ENCODE peak calls at places on chromosomes 2 and 18, in seven cellular contexts. One of them, this sample, is unnamed.

GRCh38 chr2:240567137-240567871 is 980 bp upstream of the RNPEPL1 start:
- DNase-seq in body of pancreas: peak; percentile 24
- DNase-seq in CD8-positive, alpha-beta memory T cell: peak; percentile 36
- DNase-seq in cardiac muscle cell: no peak
- DNase-seq in neural progenitor cell: no peak
- DNase-seq in lower lobe of right lung: peak; percentile 57
- DNase-seq in GM23338: no peak
- DNase-seq in this sample: peak; percentile 48

GRCh38 chr18:67893896-67894295 is 377.4 kb upstream of the DSEL start:
- DNase-seq in body of pancreas: no peak
- DNase-seq in CD8-positive, alpha-beta memory T cell: no peak
- DNase-seq in cardiac muscle cell: no peak
- DNase-seq in neural progenitor cell: peak; percentile 3
- DNase-seq in lower lobe of right lung: no peak
- DNase-seq in GM23338: no peak
- DNase-seq in this sample: no peak

GRCh38 chr2:8750221-8750620 is 68.4 kb downstream of the ID2 start:
- DNase-seq in body of pancreas: no peak
- DNase-seq in CD8-positive, alpha-beta memory T cell: no peak
- DNase-seq in cardiac muscle cell: peak; percentile 5
- DNase-seq in neural progenitor cell: no peak
- DNase-seq in lower lobe of right lung: no peak
- DNase-seq in GM23338: no peak
- DNase-seq in this sample: no peak

GRCh38 chr2:185291035-185291647 is 447.5 kb upstream of the FSIP2 start:
- DNase-seq in body of pancreas: peak; percentile 80
- DNase-seq in CD8-positive, alpha-beta memory T cell: no peak
- DNase-seq in cardiac muscle cell: peak; percentile 54
- DNase-seq in neural progenitor cell: peak; percentile 82
- DNase-seq in lower lobe of right lung: no peak
- DNase-seq in GM23338: peak; percentile 86
- DNase-seq in this sample: peak; percentile 56

GRCh38 chr18:5073026-5073944 is 123.8 kb downstream of the AKAIN1 start:
- DNase-seq in body of pancreas: no peak
- DNase-seq in CD8-positive, alpha-beta memory T cell: no peak
- DNase-seq in cardiac muscle cell: peak; percentile 14
- DNase-seq in neural progenitor cell: peak; percentile 65
- DNase-seq in lower lobe of right lung: no peak
- DNase-seq in GM23338: peak; percentile 81
- DNase-seq in this sample: no peak

GRCh38 chr2:17940105-17940630 is 61.7 kb downstream of the KCNS3 start:
- DNase-seq in body of pancreas: no peak
- DNase-seq in CD8-positive, alpha-beta memory T cell: no peak
- DNase-seq in cardiac muscle cell: no peak
- DNase-seq in neural progenitor cell: no peak
- DNase-seq in lower lobe of right lung: no peak
- DNase-seq in GM23338: no peak
- DNase-seq in this sample: no peak

GRCh38 chr2:113282747-113283533 is 4.2 kb upstream of the PAX8 start:
- DNase-seq in body of pancreas: peak; percentile 84
- DNase-seq in CD8-positive, alpha-beta memory T cell: no peak
- DNase-seq in cardiac muscle cell: peak; percentile 14
- DNase-seq in neural progenitor cell: peak; percentile 16
- DNase-seq in lower lobe of right lung: peak; percentile 82
- DNase-seq in GM23338: peak; percentile 70
- DNase-seq in this sample: peak; percentile 69

GRCh38 chr2:1694371-1695271 is 49.7 kb downstream of the PXDN start:
- DNase-seq in body of pancreas: no peak
- DNase-seq in CD8-positive, alpha-beta memory T cell: no peak
- DNase-seq in cardiac muscle cell: no peak
- DNase-seq in neural progenitor cell: no peak
- DNase-seq in lower lobe of right lung: no peak
- DNase-seq in GM23338: no peak
- DNase-seq in this sample: no peak

GRCh38 chr2:202122975-202123765 is 50.1 kb downstream of the KIAA2012 start:
- DNase-seq in body of pancreas: no peak
- DNase-seq in CD8-positive, alpha-beta memory T cell: no peak
- DNase-seq in cardiac muscle cell: no peak
- DNase-seq in neural progenitor cell: peak; percentile 35
- DNase-seq in lower lobe of right lung: no peak
- DNase-seq in GM23338: peak; percentile 43
- DNase-seq in this sample: no peak

GRCh38 chr2:10054976-10055375 is 11.6 kb downstream of the KLF11 start:
- DNase-seq in body of pancreas: no peak
- DNase-seq in CD8-positive, alpha-beta memory T cell: no peak
- DNase-seq in cardiac muscle cell: no peak
- DNase-seq in neural progenitor cell: no peak
- DNase-seq in lower lobe of right lung: peak; percentile 20
- DNase-seq in GM23338: no peak
- DNase-seq in this sample: no peak

GRCh38 chr2:240967681-240968621 is 30.5 kb upstream of the SNED1 start:
- DNase-seq in body of pancreas: peak; percentile 5
- DNase-seq in CD8-positive, alpha-beta memory T cell: no peak
- DNase-seq in cardiac muscle cell: no peak
- DNase-seq in neural progenitor cell: no peak
- DNase-seq in lower lobe of right lung: peak; percentile 41
- DNase-seq in GM23338: no peak
- DNase-seq in this sample: no peak

GRCh38 chr18:52160652-52161051 is 179.3 kb upstream of the DCC start:
- DNase-seq in body of pancreas: no peak
- DNase-seq in CD8-positive, alpha-beta memory T cell: no peak
- DNase-seq in cardiac muscle cell: no peak
- DNase-seq in neural progenitor cell: no peak
- DNase-seq in lower lobe of right lung: no peak
- DNase-seq in GM23338: peak; percentile 73
- DNase-seq in this sample: no peak

GRCh38 chr2:163469561-163469962 is 266.2 kb downstream of the FIGN start:
- DNase-seq in body of pancreas: no peak
- DNase-seq in CD8-positive, alpha-beta memory T cell: no peak
- DNase-seq in cardiac muscle cell: peak; percentile 9
- DNase-seq in neural progenitor cell: no peak
- DNase-seq in lower lobe of right lung: no peak
- DNase-seq in GM23338: peak; percentile 47
- DNase-seq in this sample: no peak

GRCh38 chr2:183927367-183928355 is 670.7 kb upstream of the ZNF804A start:
- DNase-seq in body of pancreas: no peak
- DNase-seq in CD8-positive, alpha-beta memory T cell: no peak
- DNase-seq in cardiac muscle cell: peak; percentile 13
- DNase-seq in neural progenitor cell: no peak
- DNase-seq in lower lobe of right lung: no peak
- DNase-seq in GM23338: no peak
- DNase-seq in this sample: no peak

GRCh38 chr2:37612382-37612781 is 59.1 kb downstream of the CDC42EP3 start:
- DNase-seq in body of pancreas: no peak
- DNase-seq in CD8-positive, alpha-beta memory T cell: no peak
- DNase-seq in cardiac muscle cell: no peak
- DNase-seq in neural progenitor cell: peak; percentile 25
- DNase-seq in lower lobe of right lung: no peak
- DNase-seq in GM23338: no peak
- DNase-seq in this sample: no peak

GRCh38 chr2:196284033-196284844 is 112.9 kb upstream of the STK17B start:
- DNase-seq in body of pancreas: no peak
- DNase-seq in CD8-positive, alpha-beta memory T cell: no peak
- DNase-seq in cardiac muscle cell: no peak
- DNase-seq in neural progenitor cell: no peak
- DNase-seq in lower lobe of right lung: no peak
- DNase-seq in GM23338: no peak
- DNase-seq in this sample: no peak

GRCh38 chr2:107362973-107363372 is 463.7 kb upstream of the RGPD4 start:
- DNase-seq in body of pancreas: no peak
- DNase-seq in CD8-positive, alpha-beta memory T cell: no peak
- DNase-seq in cardiac muscle cell: peak; percentile 6
- DNase-seq in neural progenitor cell: no peak
- DNase-seq in lower lobe of right lung: no peak
- DNase-seq in GM23338: no peak
- DNase-seq in this sample: no peak

GRCh38 chr2:17441055-17441771 is 77.0 kb downstream of the RAD51AP2 start:
- DNase-seq in body of pancreas: no peak
- DNase-seq in CD8-positive, alpha-beta memory T cell: no peak
- DNase-seq in cardiac muscle cell: no peak
- DNase-seq in neural progenitor cell: no peak
- DNase-seq in lower lobe of right lung: no peak
- DNase-seq in GM23338: no peak
- DNase-seq in this sample: no peak

GRCh38 chr2:20530520-20530919 is 83.6 kb downstream of the RHOB start:
- DNase-seq in body of pancreas: no peak
- DNase-seq in CD8-positive, alpha-beta memory T cell: no peak
- DNase-seq in cardiac muscle cell: no peak
- DNase-seq in neural progenitor cell: peak; percentile 53
- DNase-seq in lower lobe of right lung: no peak
- DNase-seq in GM23338: no peak
- DNase-seq in this sample: no peak

DNA sequence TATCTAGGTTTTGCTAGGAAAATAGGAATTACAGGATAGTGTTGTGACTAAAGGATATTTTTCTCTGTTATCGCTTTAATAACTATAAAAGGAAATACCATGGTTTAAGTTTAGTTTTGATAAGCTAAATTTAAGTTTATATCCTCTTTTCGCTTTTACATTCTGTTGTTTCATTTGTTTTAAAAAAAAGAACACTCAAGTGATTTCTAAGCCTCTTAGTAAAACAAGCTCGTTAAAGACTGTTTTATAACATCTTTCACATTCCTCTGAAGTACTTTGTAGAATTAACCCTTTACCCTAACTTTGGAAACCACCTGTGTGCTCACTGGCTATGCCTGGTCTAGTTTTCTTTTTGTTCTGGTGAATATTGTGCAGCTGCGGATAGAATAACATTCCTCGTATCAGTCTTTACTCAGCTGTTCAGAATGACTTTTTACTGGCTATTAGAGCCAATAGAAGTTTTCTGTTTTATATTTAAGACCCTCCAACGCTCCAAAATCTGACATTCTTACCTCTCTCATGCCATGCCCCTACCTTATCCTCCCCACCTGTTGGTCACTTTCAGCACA is 183.1 kb downstream of the PTPRM start:
- DNase-seq in body of pancreas: no peak
- DNase-seq in CD8-positive, alpha-beta memory T cell: no peak
- DNase-seq in cardiac muscle cell: no peak
- DNase-seq in neural progenitor cell: no peak
- DNase-seq in lower lobe of right lung: no peak
- DNase-seq in GM23338: no peak
- DNase-seq in this sample: no peak
- H3K4me1 ChIP-seq in body of pancreas: peaks cover 39% of the 10 kb centered on the region
- H3K4me1 ChIP-seq in CD8-positive, alpha-beta memory T cell: no peaks in the 10 kb centered on the region
- H3K4me1 ChIP-seq in cardiac muscle cell: peaks cover 34% of the 10 kb centered on the region
- H3K4me1 ChIP-seq in neural progenitor cell: peaks cover 30% of the 10 kb centered on the region
- H3K4me1 ChIP-seq in lower lobe of right lung: peaks cover 60% of the 10 kb centered on the region
- H3K4me1 ChIP-seq in GM23338: peaks cover 23% of the 10 kb centered on the region
- H3K4me1 ChIP-seq in this sample: no peaks in the 10 kb centered on the region

GRCh38 chr2:231413921-231414476 is 18.5 kb downstream of the B3GNT7 start:
- DNase-seq in body of pancreas: no peak
- DNase-seq in CD8-positive, alpha-beta memory T cell: no peak
- DNase-seq in cardiac muscle cell: no peak
- DNase-seq in neural progenitor cell: no peak
- DNase-seq in lower lobe of right lung: no peak
- DNase-seq in GM23338: peak; percentile 37
- DNase-seq in this sample: peak; percentile 84

GRCh38 chr2:231411237-231411636 is 15.7 kb downstream of the B3GNT7 start:
- DNase-seq in body of pancreas: no peak
- DNase-seq in CD8-positive, alpha-beta memory T cell: no peak
- DNase-seq in cardiac muscle cell: no peak
- DNase-seq in neural progenitor cell: no peak
- DNase-seq in lower lobe of right lung: no peak
- DNase-seq in GM23338: peak; percentile 43
- DNase-seq in this sample: no peak

GRCh38 chr2:231411871-231412615 is 16.5 kb downstream of the B3GNT7 start:
- DNase-seq in body of pancreas: peak; percentile 92
- DNase-seq in CD8-positive, alpha-beta memory T cell: peak; percentile 49
- DNase-seq in cardiac muscle cell: peak; percentile 89
- DNase-seq in neural progenitor cell: peak; percentile 94
- DNase-seq in lower lobe of right lung: peak; percentile 88
- DNase-seq in GM23338: peak; percentile 95
- DNase-seq in this sample: peak; percentile 97

GRCh38 chr2:231413456-231413855 is 17.9 kb downstream of the B3GNT7 start:
- DNase-seq in body of pancreas: no peak
- DNase-seq in CD8-positive, alpha-beta memory T cell: no peak
- DNase-seq in cardiac muscle cell: no peak
- DNase-seq in neural progenitor cell: no peak
- DNase-seq in lower lobe of right lung: no peak
- DNase-seq in GM23338: peak; percentile 30
- DNase-seq in this sample: peak; percentile 60

DNA sequence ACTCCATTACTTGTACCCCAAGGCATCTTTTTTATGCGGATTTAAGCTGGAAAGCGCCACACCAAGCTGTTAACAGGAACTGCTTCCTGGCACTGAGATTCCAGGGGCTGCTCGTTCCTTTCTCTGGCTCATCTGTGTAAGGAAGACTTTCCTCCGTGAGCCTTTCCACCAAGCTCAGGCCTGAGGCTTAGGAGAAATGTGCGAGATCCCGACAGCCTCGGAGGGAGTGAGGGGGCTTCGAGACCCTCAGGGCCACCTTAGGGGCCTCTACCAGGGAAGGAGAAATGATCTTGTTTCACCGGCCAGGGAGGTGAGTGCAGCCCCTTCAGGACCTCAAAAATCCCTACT is 17.1 kb downstream of the B3GNT7 start:
- DNase-seq in body of pancreas: no peak
- DNase-seq in CD8-positive, alpha-beta memory T cell: no peak
- DNase-seq in cardiac muscle cell: no peak
- DNase-seq in neural progenitor cell: no peak
- DNase-seq in lower lobe of right lung: no peak
- DNase-seq in GM23338: no peak
- DNase-seq in this sample: no peak
- H3K4me3 ChIP-seq in body of pancreas: no peak overlapping the region
- H3K4me3 ChIP-seq in CD8-positive, alpha-beta memory T cell: no peak overlapping the region
- H3K4me3 ChIP-seq in cardiac muscle cell: peak overlapping the region; percentile 50
- H3K4me3 ChIP-seq in neural progenitor cell: no peak overlapping the region
- H3K4me3 ChIP-seq in lower lobe of right lung: peak overlapping the region; percentile 63
- H3K4me3 ChIP-seq in GM23338: peak overlapping the region; percentile 55
- H3K4me3 ChIP-seq in this sample: peak overlapping the region; percentile 55

GRCh38 chr18:3248670-3249359 is 1.2 kb downstream of the MYL12A start:
- DNase-seq in body of pancreas: peak; percentile 53
- DNase-seq in CD8-positive, alpha-beta memory T cell: no peak
- DNase-seq in cardiac muscle cell: peak; percentile 75
- DNase-seq in neural progenitor cell: peak; percentile 31
- DNase-seq in lower lobe of right lung: no peak
- DNase-seq in GM23338: no peak
- DNase-seq in this sample: peak; percentile 72
- H3K4me1 ChIP-seq in body of pancreas: peaks cover 62% of the 10 kb centered on the region
- H3K4me1 ChIP-seq in CD8-positive, alpha-beta memory T cell: peaks cover 49% of the 10 kb centered on the region
- H3K4me1 ChIP-seq in cardiac muscle cell: peaks cover 10% of the 10 kb centered on the region
- H3K4me1 ChIP-seq in neural progenitor cell: peaks cover 17% of the 10 kb centered on the region
- H3K4me1 ChIP-seq in lower lobe of right lung: peaks cover 68% of the 10 kb centered on the region
- H3K4me1 ChIP-seq in GM23338: peaks cover 22% of the 10 kb centered on the region
- H3K4me1 ChIP-seq in this sample: no peaks in the 10 kb centered on the region

DNA sequence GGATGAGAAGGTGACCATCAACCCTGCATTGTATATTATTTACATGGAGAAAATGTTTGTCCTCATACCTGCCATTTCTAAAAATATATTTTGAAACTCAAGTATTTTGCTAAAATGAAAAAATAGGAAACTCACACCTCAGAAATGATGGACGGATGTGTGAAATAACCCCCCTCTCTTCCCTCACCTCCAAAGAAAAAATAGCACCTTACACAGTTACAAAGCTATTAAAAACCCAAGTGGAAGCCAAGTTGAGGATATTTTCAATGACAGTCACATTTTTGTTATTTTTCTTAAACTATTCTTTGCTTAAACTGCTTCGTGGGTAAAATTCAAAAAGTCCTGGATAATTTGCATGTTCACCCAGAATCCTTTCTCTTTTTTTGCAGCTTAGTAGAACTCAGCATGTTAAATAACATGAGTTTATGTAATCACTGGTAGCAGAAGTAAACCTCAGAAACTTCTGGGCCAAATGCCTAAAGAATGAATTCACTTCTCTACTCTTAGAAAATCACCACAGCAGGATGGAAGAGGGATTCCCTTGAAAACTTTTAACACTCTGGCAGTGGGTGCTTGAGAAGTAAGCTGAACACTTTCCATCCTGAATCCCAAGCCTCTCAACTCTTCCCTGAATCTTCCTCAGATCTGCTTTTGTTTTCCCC is 768 bp downstream of the DSC1 start:
- DNase-seq in body of pancreas: no peak
- DNase-seq in CD8-positive, alpha-beta memory T cell: no peak
- DNase-seq in cardiac muscle cell: peak; percentile 1
- DNase-seq in neural progenitor cell: no peak
- DNase-seq in lower lobe of right lung: no peak
- DNase-seq in GM23338: no peak
- DNase-seq in this sample: no peak
- H3K4me3 ChIP-seq in body of pancreas: no peak overlapping the region
- H3K4me3 ChIP-seq in CD8-positive, alpha-beta memory T cell: peak overlapping the region; percentile 45
- H3K4me3 ChIP-seq in cardiac muscle cell: no peak overlapping the region
- H3K4me3 ChIP-seq in neural progenitor cell: no peak overlapping the region
- H3K4me3 ChIP-seq in lower lobe of right lung: no peak overlapping the region
- H3K4me3 ChIP-seq in GM23338: no peak overlapping the region
- H3K4me3 ChIP-seq in this sample: no peak overlapping the region

This sample was measured in colonic mucosa.